ENCODE peak calls at places on chromosomes 6 and 20, in six cellular contexts. One of them, this sample, is unnamed.

GRCh38 chr20:37901667-37902503 is 1.0 kb upstream of the VSTM2L start:
- DNase-seq in pancreas: no peak
- DNase-seq in progenitor cell of endocrine pancreas: peak; percentile 33
- DNase-seq in psoas muscle: no peak
- DNase-seq in tibial nerve: no peak
- DNase-seq in transverse colon: no peak
- DNase-seq in this sample: no peak

GRCh38 chr6:2749972-2750600 is 636 bp downstream of the MYLK4 start:
- DNase-seq in tibial nerve: peak; percentile 45
- DNase-seq in progenitor cell of endocrine pancreas: peak; percentile 41
- DNase-seq in psoas muscle: peak; percentile 50
- DNase-seq in transverse colon: peak; percentile 70
- DNase-seq in pancreas: peak; percentile 50
- DNase-seq in this sample: no peak

GRCh38 chr6:658244-658643 is 1.3 kb upstream of the HUS1B start:
- DNase-seq in psoas muscle: no peak
- DNase-seq in transverse colon: no peak
- DNase-seq in tibial nerve: no peak
- DNase-seq in progenitor cell of endocrine pancreas: no peak
- DNase-seq in pancreas: no peak
- DNase-seq in this sample: no peak

GRCh38 chr6:121944361-121944760 is 455.1 kb upstream of the HSF2 start:
- DNase-seq in pancreas: no peak
- DNase-seq in progenitor cell of endocrine pancreas: no peak
- DNase-seq in transverse colon: no peak
- DNase-seq in psoas muscle: no peak
- DNase-seq in tibial nerve: no peak
- DNase-seq in this sample: no peak

GRCh38 chr20:36098364-36098763 is 56.2 kb upstream of the EPB41L1 start:
- DNase-seq in pancreas: peak; percentile 64
- DNase-seq in transverse colon: peak; percentile 67
- DNase-seq in psoas muscle: no peak
- DNase-seq in progenitor cell of endocrine pancreas: no peak
- DNase-seq in tibial nerve: no peak
- DNase-seq in this sample: no peak

GRCh38 chr6:117167520-117168271 is 97.7 kb upstream of the VGLL2 start:
- DNase-seq in tibial nerve: no peak
- DNase-seq in psoas muscle: peak; percentile 37
- DNase-seq in pancreas: peak; percentile 16
- DNase-seq in progenitor cell of endocrine pancreas: no peak
- DNase-seq in transverse colon: no peak
- DNase-seq in this sample: no peak

GRCh38 chr6:41939091-41939847 is 2.3 kb downstream of the CCND3 start:
- DNase-seq in tibial nerve: no peak
- DNase-seq in transverse colon: peak; percentile 29
- DNase-seq in pancreas: no peak
- DNase-seq in psoas muscle: peak; percentile 52
- DNase-seq in progenitor cell of endocrine pancreas: no peak
- DNase-seq in this sample: no peak

GRCh38 chr6:28758046-28758817 is 165.6 kb downstream of the TRIM27 start:
- DNase-seq in tibial nerve: no peak
- DNase-seq in psoas muscle: no peak
- DNase-seq in transverse colon: no peak
- DNase-seq in progenitor cell of endocrine pancreas: no peak
- DNase-seq in pancreas: no peak
- DNase-seq in this sample: no peak

GRCh38 chr6:24899647-24900325 is 36.0 kb downstream of the RIPOR2 start:
- DNase-seq in transverse colon: no peak
- DNase-seq in tibial nerve: no peak
- DNase-seq in progenitor cell of endocrine pancreas: no peak
- DNase-seq in pancreas: no peak
- DNase-seq in psoas muscle: no peak
- DNase-seq in this sample: no peak

GRCh38 chr6:6365242-6365641 is 44.8 kb upstream of the F13A1 start:
- DNase-seq in pancreas: no peak
- DNase-seq in psoas muscle: no peak
- DNase-seq in progenitor cell of endocrine pancreas: no peak
- DNase-seq in tibial nerve: no peak
- DNase-seq in transverse colon: no peak
- DNase-seq in this sample: no peak

GRCh38 chr6:40042232-40042631 is 108.0 kb upstream of the MOCS1 start:
- DNase-seq in progenitor cell of endocrine pancreas: no peak
- DNase-seq in tibial nerve: no peak
- DNase-seq in transverse colon: no peak
- DNase-seq in pancreas: no peak
- DNase-seq in psoas muscle: no peak
- DNase-seq in this sample: no peak

GRCh38 chr20:52150440-52151258 is 40.9 kb downstream of the ZFP64 start:
- DNase-seq in tibial nerve: no peak
- DNase-seq in progenitor cell of endocrine pancreas: no peak
- DNase-seq in transverse colon: no peak
- DNase-seq in psoas muscle: no peak
- DNase-seq in pancreas: no peak
- DNase-seq in this sample: no peak

GRCh38 chr6:33894438-33894837 is 90.6 kb upstream of the MLN start:
- DNase-seq in pancreas: no peak
- DNase-seq in tibial nerve: no peak
- DNase-seq in progenitor cell of endocrine pancreas: no peak
- DNase-seq in psoas muscle: no peak
- DNase-seq in transverse colon: no peak
- DNase-seq in this sample: no peak

GRCh38 chr6:170035896-170036295 is 255.0 kb downstream of the DLL1 start:
- DNase-seq in progenitor cell of endocrine pancreas: no peak
- DNase-seq in psoas muscle: no peak
- DNase-seq in tibial nerve: no peak
- DNase-seq in pancreas: no peak
- DNase-seq in transverse colon: peak; percentile 2
- DNase-seq in this sample: peak; percentile 51

GRCh38 chr6:106103728-106104109 is 17.6 kb downstream of the PRDM1 start:
- DNase-seq in pancreas: no peak
- DNase-seq in transverse colon: peak; percentile 57
- DNase-seq in progenitor cell of endocrine pancreas: no peak
- DNase-seq in psoas muscle: no peak
- DNase-seq in tibial nerve: no peak
- DNase-seq in this sample: no peak

GRCh38 chr6:137216106-137216505 is 3.1 kb downstream of the IFNGR1 start:
- DNase-seq in tibial nerve: no peak
- DNase-seq in transverse colon: no peak
- DNase-seq in psoas muscle: no peak
- DNase-seq in progenitor cell of endocrine pancreas: no peak
- DNase-seq in pancreas: no peak
- DNase-seq in this sample: no peak

GRCh38 chr20:36950432-36951197 is 893 bp downstream of the SAMHD1 start:
- DNase-seq in psoas muscle: peak; percentile 41
- DNase-seq in transverse colon: peak; percentile 39
- DNase-seq in tibial nerve: no peak
- DNase-seq in progenitor cell of endocrine pancreas: no peak
- DNase-seq in pancreas: peak; percentile 52
- DNase-seq in this sample: no peak

GRCh38 chr20:59749293-59749680 is 144.9 kb downstream of the PHACTR3 start:
- DNase-seq in pancreas: no peak
- DNase-seq in transverse colon: no peak
- DNase-seq in progenitor cell of endocrine pancreas: no peak
- DNase-seq in tibial nerve: no peak
- DNase-seq in psoas muscle: peak; percentile 32
- DNase-seq in this sample: no peak

GRCh38 chr6:89084954-89085353 is 4.4 kb downstream of the PNRC1 start:
- DNase-seq in psoas muscle: no peak
- DNase-seq in tibial nerve: no peak
- DNase-seq in progenitor cell of endocrine pancreas: no peak
- DNase-seq in pancreas: no peak
- DNase-seq in transverse colon: no peak
- DNase-seq in this sample: no peak

GRCh38 chr6:43953794-43954310 is 173.4 kb downstream of the MRPL14 start:
- DNase-seq in pancreas: peak; percentile 18
- DNase-seq in progenitor cell of endocrine pancreas: no peak
- DNase-seq in psoas muscle: peak; percentile 81
- DNase-seq in tibial nerve: no peak
- DNase-seq in transverse colon: no peak
- DNase-seq in this sample: peak; percentile 69

GRCh38 chr6:159259726-159260125 is 90.5 kb downstream of the FNDC1 start:
- DNase-seq in tibial nerve: no peak
- DNase-seq in psoas muscle: no peak
- DNase-seq in progenitor cell of endocrine pancreas: no peak
- DNase-seq in pancreas: no peak
- DNase-seq in transverse colon: no peak
- DNase-seq in this sample: no peak

GRCh38 chr20:35000922-35001595 is 45.4 kb downstream of the MYH7B start:
- DNase-seq in psoas muscle: peak; percentile 13
- DNase-seq in transverse colon: no peak
- DNase-seq in progenitor cell of endocrine pancreas: no peak
- DNase-seq in pancreas: no peak
- DNase-seq in tibial nerve: no peak
- DNase-seq in this sample: no peak

GRCh38 chr6:118980063-118980462 is 45.1 kb upstream of the MCM9 start:
- DNase-seq in tibial nerve: peak; percentile 25
- DNase-seq in pancreas: no peak
- DNase-seq in psoas muscle: peak; percentile 54
- DNase-seq in progenitor cell of endocrine pancreas: no peak
- DNase-seq in transverse colon: peak; percentile 9
- DNase-seq in this sample: no peak

GRCh38 chr20:25227317-25227831 is 20.5 kb upstream of the PYGB start:
- DNase-seq in transverse colon: no peak
- DNase-seq in psoas muscle: no peak
- DNase-seq in progenitor cell of endocrine pancreas: no peak
- DNase-seq in tibial nerve: no peak
- DNase-seq in pancreas: no peak
- DNase-seq in this sample: no peak

GRCh38 chr6:139296927-139297326 is 5.1 kb upstream of the TXLNB start:
- DNase-seq in psoas muscle: no peak
- DNase-seq in progenitor cell of endocrine pancreas: no peak
- DNase-seq in transverse colon: no peak
- DNase-seq in tibial nerve: no peak
- DNase-seq in pancreas: no peak
- DNase-seq in this sample: no peak

DNA sequence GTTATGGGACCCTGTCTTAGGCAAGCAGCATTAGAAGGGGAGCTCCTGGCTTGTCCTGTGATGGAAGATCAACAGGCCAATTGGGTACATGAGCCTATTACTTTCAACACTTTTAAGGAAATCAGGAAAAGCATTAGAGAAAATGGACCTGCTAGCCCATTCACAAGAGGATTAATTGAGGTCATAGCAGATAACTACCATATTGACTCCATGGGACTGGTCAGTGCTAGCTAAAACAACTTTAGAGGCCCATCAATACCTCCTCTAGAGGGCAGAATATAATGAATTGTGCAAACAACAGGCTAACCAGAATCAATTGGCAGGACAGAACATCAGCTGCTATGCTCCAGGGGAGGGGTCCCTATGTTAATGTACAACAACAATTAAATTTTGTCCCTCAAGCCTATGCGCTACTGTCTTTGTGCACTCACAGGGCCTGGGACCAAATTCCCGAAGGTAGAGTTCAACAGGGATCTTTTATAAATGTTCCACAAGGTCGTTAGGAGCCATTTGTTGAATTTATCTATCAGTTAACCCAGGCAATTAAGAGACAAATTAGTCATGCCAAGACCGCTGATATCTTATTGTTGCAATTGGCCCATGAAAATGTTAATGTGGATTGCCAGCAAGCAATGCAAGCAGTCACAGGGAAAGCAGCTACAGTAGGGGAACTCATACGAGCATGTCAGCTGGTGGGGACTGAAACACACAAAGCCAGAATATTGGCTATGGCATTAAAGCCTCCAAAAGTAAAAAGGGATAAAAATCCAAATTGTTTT is 106.6 kb upstream of the BTN3A2 start:
- DNase-seq in transverse colon: no peak
- DNase-seq in psoas muscle: no peak
- DNase-seq in tibial nerve: no peak
- DNase-seq in pancreas: no peak
- DNase-seq in progenitor cell of endocrine pancreas: no peak
- DNase-seq in this sample: no peak
- TF ChIP-seq CTCF in transverse colon: no peak
- TF ChIP-seq CTCF in psoas muscle: no peak
- TF ChIP-seq CTCF in tibial nerve: no peak
- TF ChIP-seq CTCF in pancreas: no peak
- TF ChIP-seq CTCF in progenitor cell of endocrine pancreas: peak; percentile 38
- TF ChIP-seq CTCF in this sample: peak; percentile 31

GRCh38 chr20:50281831-50282591 is 91.4 kb downstream of the CEBPB start:
- DNase-seq in transverse colon: no peak
- DNase-seq in psoas muscle: peak; percentile 14
- DNase-seq in pancreas: no peak
- DNase-seq in progenitor cell of endocrine pancreas: no peak
- DNase-seq in tibial nerve: no peak
- DNase-seq in this sample: no peak
- TF ChIP-seq CTCF in transverse colon: no peak
- TF ChIP-seq CTCF in psoas muscle: no peak
- TF ChIP-seq CTCF in pancreas: no peak
- TF ChIP-seq CTCF in progenitor cell of endocrine pancreas: no peak
- TF ChIP-seq CTCF in tibial nerve: no peak
- TF ChIP-seq CTCF in this sample: peak; percentile 21

GRCh38 chr6:147390909-147391536 is 117.5 kb upstream of the SAMD5 start:
- DNase-seq in pancreas: no peak
- DNase-seq in tibial nerve: no peak
- DNase-seq in psoas muscle: no peak
- DNase-seq in progenitor cell of endocrine pancreas: no peak
- DNase-seq in transverse colon: no peak
- DNase-seq in this sample: no peak
- TF ChIP-seq CTCF in pancreas: no peak
- TF ChIP-seq CTCF in tibial nerve: no peak
- TF ChIP-seq CTCF in psoas muscle: peak; percentile 39
- TF ChIP-seq CTCF in progenitor cell of endocrine pancreas: peak; percentile 72
- TF ChIP-seq CTCF in transverse colon: no peak
- TF ChIP-seq CTCF in this sample: peak; percentile 81

DNA sequence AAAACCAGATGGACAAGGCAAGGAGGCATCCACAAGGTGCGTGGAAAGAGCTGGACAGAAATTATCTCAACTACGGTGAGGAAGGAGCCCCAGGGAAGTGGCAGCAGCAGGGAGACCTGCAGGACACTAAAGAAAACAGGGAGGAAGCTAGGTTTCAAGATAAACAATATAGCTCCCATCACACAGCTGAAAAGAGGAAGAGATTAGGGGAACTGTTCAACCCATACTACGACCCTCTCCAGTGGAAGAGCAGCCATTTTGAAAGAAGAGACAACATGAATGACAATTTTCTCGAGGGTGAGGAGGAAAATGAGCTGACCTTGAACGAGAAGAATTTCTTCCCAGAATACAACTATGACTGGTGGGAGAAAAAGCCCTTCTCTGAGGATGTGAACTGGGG is 26.8 kb downstream of the TRMT6 start:
- DNase-seq in pancreas: no peak
- DNase-seq in transverse colon: no peak
- DNase-seq in tibial nerve: no peak
- DNase-seq in progenitor cell of endocrine pancreas: no peak
- DNase-seq in psoas muscle: no peak
- DNase-seq in this sample: no peak
- TF ChIP-seq CTCF in pancreas: no peak
- TF ChIP-seq CTCF in transverse colon: no peak
- TF ChIP-seq CTCF in tibial nerve: no peak
- TF ChIP-seq CTCF in progenitor cell of endocrine pancreas: no peak
- TF ChIP-seq CTCF in psoas muscle: no peak
- TF ChIP-seq CTCF in this sample: no peak

GRCh38 chr6:138278326-138278725 is 60.0 kb upstream of the PBOV1 start:
- DNase-seq in progenitor cell of endocrine pancreas: no peak
- DNase-seq in transverse colon: no peak
- DNase-seq in tibial nerve: no peak
- DNase-seq in pancreas: no peak
- DNase-seq in psoas muscle: no peak
- DNase-seq in this sample: no peak
- TF ChIP-seq CTCF in progenitor cell of endocrine pancreas: peak; percentile 48
- TF ChIP-seq CTCF in transverse colon: no peak
- TF ChIP-seq CTCF in tibial nerve: peak; percentile 27
- TF ChIP-seq CTCF in pancreas: no peak
- TF ChIP-seq CTCF in psoas muscle: no peak
- TF ChIP-seq CTCF in this sample: peak; percentile 49